ENCODE peak calls at places on chromosomes 11 and 22, in seven cellular contexts. V, N, J, L, A, Z and S are unnamed samples.

GRCh38 chr11:58928691-58929090 is 10.6 kb upstream of the GLYATL1 start:
- DNase-seq in V (no peak), N (no peak), J (no peak), L (no peak), A (no peak), Z (no peak), S (no peak)

GRCh38 chr22:21680830-21681565 is 15.2 kb downstream of the PPIL2 start:
- DNase-seq in V (no peak), N (no peak), J (no peak), L (no peak), A (no peak), Z (no peak), S (no peak)

GRCh38 chr11:47257518-47258316 is at the start of gene NR1H3:
- DNase-seq in V (no peak), N (no peak), J (peak; percentile 92), L (peak; percentile 85), A (no peak), Z (peak; percentile 79), S (peak; percentile 49)

GRCh38 chr22:23457586-23457985 is 122.5 kb downstream of the IGLL1 start:
- DNase-seq in V (no peak), N (no peak), J (no peak), L (no peak), A (no peak), Z (no peak), S (no peak)

GRCh38 chr11:122422707-122423106 is 232.8 kb upstream of the UBASH3B start:
- DNase-seq in V (no peak), N (no peak), J (no peak), L (no peak), A (no peak), Z (no peak), S (no peak)

GRCh38 chr11:44977493-44977984 is 26.9 kb upstream of the TP53I11 start:
- DNase-seq in V (no peak), N (no peak), J (no peak), L (no peak), A (peak; percentile 15), Z (peak; percentile 55), S (peak; percentile 54)

GRCh38 chr11:38553033-38553432 is 1955.0 kb upstream of the RAG2 start:
- DNase-seq in V (no peak), N (no peak), J (no peak), L (no peak), A (no peak), Z (no peak), S (no peak)

GRCh38 chr11:38274031-38274430 is 1676.0 kb upstream of the RAG2 start:
- DNase-seq in V (no peak), N (no peak), J (no peak), L (no peak), A (no peak), Z (no peak), S (no peak)

GRCh38 chr22:41237036-41237706 is 3.6 kb downstream of the CHADL start:
- DNase-seq in V (no peak), N (no peak), J (no peak), L (no peak), A (no peak), Z (no peak), S (no peak)

GRCh38 chr22:39240841-39241631 is 3.7 kb downstream of the PDGFB start:
- DNase-seq in V (peak; percentile 64), N (no peak), J (peak; percentile 87), L (no peak), A (no peak), Z (peak; percentile 71), S (peak; percentile 62)

GRCh38 chr11:13928566-13929251 is 33.8 kb upstream of the SPON1 start:
- DNase-seq in V (no peak), N (no peak), J (no peak), L (no peak), A (no peak), Z (no peak), S (peak; percentile 84)

GRCh38 chr22:19292262-19293230 is 1.0 kb upstream of the CLTCL1 start:
- DNase-seq in V (no peak), N (no peak), J (peak; percentile 67), L (peak; percentile 82), A (no peak), Z (no peak), S (no peak)

GRCh38 chr11:69369210-69369609 is 75.3 kb downstream of the MYEOV start:
- DNase-seq in V (no peak), N (no peak), J (no peak), L (no peak), A (no peak), Z (no peak), S (no peak)

GRCh38 chr11:78981153-78981552 is 406.5 kb upstream of the NARS2 start:
- DNase-seq in V (no peak), N (no peak), J (no peak), L (no peak), A (no peak), Z (no peak), S (no peak)

GRCh38 chr11:19552100-19552499 is 160.5 kb upstream of the NAV2 start:
- DNase-seq in V (no peak), N (no peak), J (no peak), L (no peak), A (no peak), Z (no peak), S (no peak)

GRCh38 chr11:102495161-102496042 is 35.1 kb downstream of the MMP7 start:
- DNase-seq in V (peak; percentile 81), N (peak; percentile 63), J (no peak), L (no peak), A (peak; percentile 57), Z (no peak), S (peak; percentile 77)

GRCh38 chr22:36288571-36289405 is 35.9 kb downstream of the APOL1 start:
- DNase-seq in V (no peak), N (no peak), J (no peak), L (peak; percentile 72), A (no peak), Z (no peak), S (no peak)

GRCh38 chr11:66639066-66639813 is 737 bp downstream of the RBM4 start:
- DNase-seq in V (no peak), N (no peak), J (no peak), L (no peak), A (peak; percentile 14), Z (no peak), S (peak; percentile 71)

GRCh38 chr11:66638177-66639065 is at the start of gene RBM4:
- DNase-seq in V (peak; percentile 100), N (peak; percentile 100), J (peak; percentile 99), L (peak; percentile 97), A (peak; percentile 100), Z (peak; percentile 98), S (peak; percentile 100)

GRCh38 chr11:66641834-66642233 is 3.3 kb downstream of the RBM4 start:
- DNase-seq in V (no peak), N (no peak), J (no peak), L (no peak), A (no peak), Z (no peak), S (no peak)

GRCh38 chr11:66646875-66647274 is 8.4 kb downstream of the RBM4 start:
- DNase-seq in V (no peak), N (no peak), J (no peak), L (no peak), A (no peak), Z (no peak), S (no peak)

GRCh38 chr11:66643745-66644437 is 5.4 kb downstream of the RBM4 start:
- DNase-seq in V (no peak), N (no peak), J (no peak), L (no peak), A (no peak), Z (no peak), S (no peak)
- TF ChIP-seq POLR2AphosphoS5 in V (no peak), N (no peak), J (no peak), L (peak; percentile 63), A (no peak), Z (no peak), S (no peak)

GRCh38 chr11:67293090-67293489 is 4.0 kb downstream of the ANKRD13D start:
- DNase-seq in V (no peak), N (no peak), J (peak; percentile 6), L (no peak), A (no peak), Z (no peak), S (peak; percentile 58)
- H3K4me3 ChIP-seq in V (no peak overlapping the region), N (no peak overlapping the region), J (no peak overlapping the region), L (no peak overlapping the region), A (no peak overlapping the region), Z (no peak overlapping the region), S (no peak overlapping the region)

DNA sequence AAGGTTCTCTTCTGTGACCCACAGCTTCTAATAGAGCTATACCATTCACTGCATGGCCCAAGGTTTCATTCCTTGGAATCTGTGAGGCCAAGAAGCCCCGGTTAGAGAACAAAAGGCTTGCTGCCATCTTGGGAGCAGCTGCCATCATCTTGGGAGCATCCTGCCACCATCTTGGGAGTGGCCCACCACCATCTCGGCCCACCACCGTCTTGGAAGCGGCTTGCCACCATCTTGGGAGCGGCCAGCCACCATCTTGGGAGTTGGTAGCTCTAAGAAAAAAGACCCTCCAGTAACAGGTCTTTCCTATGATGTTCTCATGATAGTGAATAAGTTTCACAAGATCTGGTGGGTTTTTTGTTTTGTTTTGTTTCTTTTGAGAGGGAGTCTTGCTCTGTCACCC is 703.9 kb upstream of the ANO3 start:
- DNase-seq in V (no peak), N (no peak), J (no peak), L (peak; percentile 27), A (no peak), Z (no peak), S (no peak)
- TF ChIP-seq POLR2AphosphoS5 in V (no peak), N (no peak), J (no peak), L (no peak), A (no peak), Z (no peak), S (no peak)

DNA sequence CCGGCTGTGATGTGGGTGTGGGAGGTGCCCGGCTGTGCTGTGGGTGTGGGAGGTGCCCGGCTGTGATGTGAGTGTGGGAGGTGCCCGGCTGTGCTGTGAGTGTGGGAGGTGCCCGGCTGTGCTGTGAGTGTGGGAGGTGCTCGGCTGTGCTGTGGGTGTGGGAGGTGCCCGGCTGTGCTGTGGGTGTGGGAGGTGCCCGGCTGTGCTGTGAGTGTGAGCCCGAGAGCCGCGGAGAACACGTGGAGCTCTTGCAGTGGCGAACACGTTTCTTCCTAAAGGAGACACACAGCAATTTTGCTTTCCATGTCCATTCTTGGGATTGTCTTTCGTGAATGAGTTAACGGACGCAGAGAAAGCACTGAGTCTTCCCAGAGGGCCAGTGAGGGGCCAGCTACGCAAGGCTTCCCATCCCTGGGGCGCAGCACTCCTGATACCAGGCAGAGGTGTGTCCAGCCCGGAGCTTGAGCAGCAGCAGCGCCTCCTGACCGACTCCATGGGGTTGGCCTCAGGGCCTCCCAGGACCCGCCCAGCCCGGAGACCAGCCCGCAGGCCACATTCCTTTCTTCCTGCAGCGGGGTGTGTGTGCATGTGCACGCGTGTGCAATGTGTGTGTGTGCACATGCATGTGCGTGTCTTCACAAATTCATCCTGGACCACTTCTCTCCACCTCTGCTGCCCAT is 245.0 kb upstream of the B3GAT1 start:
- DNase-seq in V (no peak), N (no peak), J (no peak), L (peak; percentile 69), A (no peak), Z (peak; percentile 20), S (no peak)
- H3K4me3 ChIP-seq in V (peak overlapping the region; percentile 36), N (no peak overlapping the region), J (no peak overlapping the region), L (no peak overlapping the region), A (no peak overlapping the region), Z (no peak overlapping the region), S (no peak overlapping the region)